ENCODE peak calls at places on chromosomes 16 and 17, in ten cellular contexts. T is glutamatergic neuron, E is lower leg skin, P is left lung, B is B cell, N is AG10803, A is neural progenitor cell, Y is mammary epithelial cell, G is tibial artery, U is H9. J is an unnamed sample.

GRCh38 chr17:2685696-2686095 is 25.9 kb downstream of the CLUH start:
- DNase-seq in T (no peak), E (peak; percentile 81), P (no peak), B (no peak), N (no peak), A (no peak), Y (no peak), G (peak; percentile 24), U (peak; percentile 58), J (no peak)

GRCh38 chr16:82639666-82640336 is 13.0 kb downstream of the CDH13 start:
- DNase-seq in T (peak; percentile 87), E (no peak), P (no peak), B (no peak), N (peak; percentile 50), A (peak; percentile 82), Y (peak; percentile 67), G (no peak), U (peak; percentile 74), J (peak; percentile 54)

GRCh38 chr16:17612336-17612735 is 141.6 kb upstream of the XYLT1 start:
- DNase-seq in T (no peak), E (no peak), P (no peak), B (no peak), N (no peak), A (no peak), Y (no peak), G (no peak), U (no peak), J (no peak)

GRCh38 chr16:83802135-83802534 is 5.6 kb upstream of the HSBP1 start:
- DNase-seq in T (no peak), E (peak; percentile 76), P (no peak), B (no peak), N (peak; percentile 87), A (no peak), Y (peak; percentile 78), G (no peak), U (no peak), J (no peak)

GRCh38 chr16:65624246-65624645 is 502.4 kb upstream of the CDH11 start:
- DNase-seq in T (no peak), E (no peak), P (no peak), B (no peak), N (no peak), A (no peak), Y (no peak), G (no peak), U (no peak), J (no peak)

GRCh38 chr16:79747688-79748087 is 147.2 kb upstream of the MAF start:
- DNase-seq in T (no peak), E (no peak), P (no peak), B (no peak), N (no peak), A (no peak), Y (no peak), G (no peak), U (no peak), J (no peak)

GRCh38 chr16:58236831-58237230 is 38.9 kb upstream of the CSNK2A2 start:
- DNase-seq in T (no peak), E (no peak), P (no peak), B (no peak), N (no peak), A (peak; percentile 45), Y (no peak), G (no peak), U (peak; percentile 41), J (no peak)

GRCh38 chr17:12509836-12510235 is 155.9 kb upstream of the MYOCD start:
- DNase-seq in T (no peak), E (no peak), P (no peak), B (no peak), N (peak; percentile 31), A (no peak), Y (no peak), G (no peak), U (no peak), J (no peak)

GRCh38 chr16:50246299-50247122 is 19.8 kb upstream of the ADCY7 start:
- DNase-seq in T (peak; percentile 74), E (peak; percentile 89), P (peak; percentile 56), B (no peak), N (no peak), A (peak; percentile 67), Y (no peak), G (peak; percentile 46), U (no peak), J (peak; percentile 46)

GRCh38 chr16:50248845-50249244 is 17.5 kb upstream of the ADCY7 start:
- DNase-seq in T (no peak), E (no peak), P (peak; percentile 48), B (no peak), N (no peak), A (peak; percentile 52), Y (no peak), G (no peak), U (no peak), J (no peak)

GRCh38 chr16:50245417-50246298 is 20.7 kb upstream of the ADCY7 start:
- DNase-seq in T (peak; percentile 61), E (peak; percentile 93), P (peak; percentile 77), B (no peak), N (peak; percentile 82), A (peak; percentile 60), Y (peak; percentile 87), G (peak; percentile 63), U (no peak), J (peak; percentile 90)

GRCh38 chr16:50247123-50247905 is 19.0 kb upstream of the ADCY7 start:
- DNase-seq in T (no peak), E (no peak), P (no peak), B (no peak), N (no peak), A (no peak), Y (no peak), G (no peak), U (no peak), J (no peak)

GRCh38 chr16:50247906-50248608 is 18.3 kb upstream of the ADCY7 start:
- DNase-seq in T (no peak), E (no peak), P (no peak), B (no peak), N (no peak), A (no peak), Y (no peak), G (no peak), U (no peak), J (no peak)
- TF ChIP-seq CTCF in T (no peak), E (no peak), P (no peak), B (no peak), N (no peak), A (no peak), Y (no peak), G (no peak), U (no peak), J (no peak)

GRCh38 chr16:75576384-75576811 is 10.2 kb downstream of the GABARAPL2 start:
- DNase-seq in T (no peak), E (peak; percentile 58), P (no peak), B (no peak), N (no peak), A (no peak), Y (no peak), G (no peak), U (no peak), J (peak; percentile 51)

GRCh38 chr16:75579435-75579834 is 13.3 kb downstream of the GABARAPL2 start:
- DNase-seq in T (no peak), E (no peak), P (no peak), B (no peak), N (no peak), A (no peak), Y (no peak), G (no peak), U (no peak), J (no peak)

GRCh38 chr16:75578725-75579124 is 12.5 kb downstream of the GABARAPL2 start:
- DNase-seq in T (no peak), E (no peak), P (no peak), B (no peak), N (no peak), A (no peak), Y (no peak), G (no peak), U (no peak), J (no peak)

GRCh38 chr16:75575976-75576375 is 9.8 kb downstream of the GABARAPL2 start:
- DNase-seq in T (no peak), E (peak; percentile 6), P (no peak), B (no peak), N (no peak), A (no peak), Y (no peak), G (no peak), U (no peak), J (no peak)

GRCh38 chr16:75578212-75578611 is 12.0 kb downstream of the GABARAPL2 start:
- DNase-seq in T (no peak), E (peak; percentile 9), P (no peak), B (no peak), N (no peak), A (no peak), Y (no peak), G (no peak), U (no peak), J (no peak)
- TF ChIP-seq CTCF in T (no peak), E (no peak), P (no peak), B (no peak), N (no peak), A (no peak), Y (no peak), G (no peak), U (no peak), J (no peak)

GRCh38 chr17:57514614-57515013 is 230.5 kb downstream of the CCDC182 start:
- DNase-seq in T (no peak), E (no peak), P (no peak), B (no peak), N (no peak), A (no peak), Y (peak; percentile 57), G (no peak), U (no peak), J (no peak)

GRCh38 chr17:57517519-57518342 is 227.4 kb downstream of the CCDC182 start:
- DNase-seq in T (no peak), E (no peak), P (no peak), B (no peak), N (no peak), A (no peak), Y (no peak), G (no peak), U (no peak), J (no peak)

GRCh38 chr17:57517216-57517518 is 227.9 kb downstream of the CCDC182 start:
- DNase-seq in T (no peak), E (no peak), P (no peak), B (no peak), N (no peak), A (peak; percentile 31), Y (no peak), G (no peak), U (no peak), J (no peak)

GRCh38 chr17:57516290-57517215 is 228.5 kb downstream of the CCDC182 start:
- DNase-seq in T (no peak), E (no peak), P (no peak), B (no peak), N (peak; percentile 37), A (no peak), Y (no peak), G (no peak), U (no peak), J (no peak)

DNA sequence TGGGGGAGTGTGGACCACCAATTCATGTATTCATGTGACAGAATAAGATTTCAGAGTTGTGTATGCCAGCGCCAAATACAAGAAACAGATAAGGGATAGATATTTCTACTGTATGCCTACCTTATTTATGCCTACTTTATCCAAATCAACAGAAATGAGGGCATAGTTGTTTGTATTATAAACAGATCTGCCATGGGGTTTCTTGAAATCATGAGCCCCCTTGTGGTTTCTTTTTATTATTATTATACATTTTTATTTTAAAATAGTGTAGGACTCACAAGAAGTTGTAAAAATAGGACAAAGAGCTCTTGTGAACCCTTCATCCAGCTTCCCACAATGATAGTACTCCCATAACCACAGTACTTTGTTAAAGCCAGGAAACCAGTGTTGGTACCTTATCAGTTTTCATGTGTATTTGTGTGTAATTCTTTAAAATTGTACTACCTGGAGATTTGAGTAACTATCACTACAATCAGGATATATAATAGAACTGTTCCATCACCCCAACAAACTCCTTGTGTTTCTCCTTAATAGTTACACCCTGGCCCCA is 229.4 kb downstream of the CCDC182 start:
- DNase-seq in T (no peak), E (no peak), P (no peak), B (no peak), N (no peak), A (no peak), Y (no peak), G (no peak), U (no peak), J (no peak)
- TF ChIP-seq CTCF in T (no peak), E (no peak), P (no peak), B (peak; percentile 29), N (no peak), A (no peak), Y (no peak), G (no peak), U (no peak), J (no peak)

DNA sequence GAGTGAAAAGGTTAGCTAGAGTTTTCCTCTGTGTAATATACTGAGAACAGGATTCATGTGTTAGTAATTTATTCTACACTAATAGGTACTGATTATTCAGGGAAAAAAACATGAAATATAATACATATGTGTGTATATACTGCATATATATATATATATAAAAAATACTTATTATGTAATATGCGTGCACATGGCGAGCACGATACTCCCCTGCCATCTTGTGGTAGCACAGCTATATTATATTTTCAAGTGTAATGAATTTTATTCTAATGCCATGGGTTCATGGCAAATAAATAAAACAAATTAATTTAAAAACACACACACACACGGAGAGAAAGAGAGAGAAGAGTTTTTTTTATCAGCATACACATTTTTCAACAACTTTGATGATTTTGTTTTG is 460.6 kb downstream of the KCNJ2 start:
- DNase-seq in T (no peak), E (no peak), P (no peak), B (no peak), N (no peak), A (no peak), Y (no peak), G (no peak), U (no peak), J (no peak)
- TF ChIP-seq CTCF in T (no peak), E (no peak), P (no peak), B (no peak), N (peak; percentile 35), A (peak; percentile 4), Y (peak; percentile 61), G (no peak), U (no peak), J (peak; percentile 19)